ENCODE peak calls at places on chromosome 9, in ten cellular contexts. C is right lobe of liver, N is gastrocnemius medialis, Q is left ventricle myocardium inferior, A is DND-41, F is dorsolateral prefrontal cortex, T is A549, P is mesendoderm, V is spleen, J is body of pancreas. E is an unnamed sample.

GRCh38 chr9:95459867-95460626 is 56.7 kb downstream of the PTCH1 start:
- DNase-seq in A (no peak), N (no peak), P (no peak), F (no peak), Q (no peak), V (no peak), C (no peak), T (no peak), J (no peak), E (no peak)

GRCh38 chr9:13778486-13779110 is 499.1 kb upstream of the MPDZ start:
- DNase-seq in T (no peak), V (no peak), P (peak), C (no peak), Q (no peak), F (no peak), A (no peak), J (no peak), N (no peak), E (no peak)

GRCh38 chr9:72928042-72928507 is 24.8 kb downstream of the ALDH1A1 start:
- DNase-seq in T (no peak), V (no peak), F (no peak), J (no peak), A (no peak), Q (no peak), N (no peak), P (no peak), C (no peak), E (no peak)

GRCh38 chr9:109856785-109857184 is 76.8 kb downstream of the PALM2AKAP2 start:
- DNase-seq in V (no peak), A (no peak), T (no peak), C (no peak), J (peak), N (peak), P (peak), F (peak), Q (peak), E (no peak)

GRCh38 chr9:127519301-127520166 is 68.2 kb downstream of the LRSAM1 start:
- DNase-seq in Q (no peak), T (no peak), N (no peak), F (no peak), P (peak), A (no peak), C (no peak), V (no peak), J (peak), E (no peak)

GRCh38 chr9:69400470-69400869 is 75.5 kb downstream of the ENTREP1 start:
- DNase-seq in V (no peak), A (no peak), Q (no peak), F (no peak), N (no peak), T (no peak), J (no peak), C (no peak), P (no peak), E (peak)

GRCh38 chr9:77848897-77849296 is 182.7 kb downstream of the GNAQ start:
- DNase-seq in T (peak), A (no peak), C (no peak), F (peak), V (no peak), P (peak), Q (peak), N (peak), J (peak), E (no peak)

GRCh38 chr9:94915476-94916450 is 189.3 kb downstream of the AOPEP start:
- DNase-seq in F (no peak), J (no peak), T (no peak), A (no peak), V (no peak), Q (no peak), N (no peak), P (no peak), C (no peak), E (no peak)

GRCh38 chr9:22395585-22396205 is 50.9 kb upstream of the DMRTA1 start:
- DNase-seq in P (no peak), C (no peak), A (no peak), F (no peak), T (peak), V (no peak), J (no peak), Q (no peak), N (no peak), E (no peak)

GRCh38 chr9:70413427-70413797 is 1.0 kb downstream of the KLF9 start:
- DNase-seq in C (no peak), A (no peak), J (no peak), Q (peak), N (no peak), F (no peak), T (no peak), V (no peak), P (peak), E (no peak)

GRCh38 chr9:38621434-38622082 is 1.2 kb upstream of the ANKRD18A start:
- DNase-seq in P (peak), V (peak), A (no peak), Q (no peak), T (no peak), N (no peak), J (peak), C (peak), F (no peak), E (peak)

GRCh38 chr9:33447404-33448158 is at the start of gene AQP3:
- DNase-seq in F (peak), Q (peak), A (peak), T (peak), V (peak), N (peak), P (peak), J (peak), C (peak), E (peak)

GRCh38 chr9:10999646-11000045 is 386.8 kb upstream of the PTPRD start:
- DNase-seq in P (peak), A (no peak), Q (no peak), J (no peak), F (no peak), T (no peak), V (no peak), N (no peak), C (no peak), E (no peak)

GRCh38 chr9:17191095-17191494 is 56.3 kb downstream of the CNTLN start:
- DNase-seq in V (no peak), T (no peak), Q (no peak), P (no peak), J (no peak), C (no peak), F (no peak), N (no peak), A (no peak), E (no peak)

GRCh38 chr9:3768286-3768685 is 242.5 kb upstream of the RFX3 start:
- DNase-seq in A (no peak), N (no peak), T (no peak), P (no peak), C (no peak), F (no peak), J (no peak), Q (no peak), V (no peak), E (no peak)

GRCh38 chr9:134056483-134057310 is 11.1 kb downstream of the BRD3 start:
- DNase-seq in J (no peak), F (peak), T (no peak), A (no peak), V (no peak), N (no peak), C (peak), P (no peak), Q (peak), E (no peak)

GRCh38 chr9:113468716-113469448 is 5.4 kb downstream of the RGS3 start:
- DNase-seq in N (no peak), Q (peak), J (peak), F (peak), V (no peak), T (no peak), A (no peak), P (no peak), C (no peak), E (no peak)

GRCh38 chr9:131755541-131756198 is 15.8 kb upstream of the RAPGEF1 start:
- DNase-seq in V (peak), T (peak), P (peak), A (peak), C (peak), F (peak), Q (peak), J (peak), N (peak), E (peak)

GRCh38 chr9:111728617-111729366 is 65.9 kb downstream of the SHOC1 start:
- DNase-seq in F (no peak), P (no peak), V (no peak), T (peak), N (no peak), A (no peak), C (no peak), Q (no peak), J (no peak), E (peak)

GRCh38 chr9:127283917-127284316 is 19.3 kb downstream of the GARNL3 start:
- DNase-seq in J (peak), C (no peak), Q (no peak), N (peak), T (peak), A (peak), P (peak), F (peak), V (no peak), E (peak)

GRCh38 chr9:115327441-115328122 is 209.6 kb upstream of the TNC start:
- DNase-seq in A (no peak), J (no peak), V (no peak), Q (no peak), T (no peak), P (no peak), N (no peak), F (no peak), C (no peak), E (no peak)

DNA sequence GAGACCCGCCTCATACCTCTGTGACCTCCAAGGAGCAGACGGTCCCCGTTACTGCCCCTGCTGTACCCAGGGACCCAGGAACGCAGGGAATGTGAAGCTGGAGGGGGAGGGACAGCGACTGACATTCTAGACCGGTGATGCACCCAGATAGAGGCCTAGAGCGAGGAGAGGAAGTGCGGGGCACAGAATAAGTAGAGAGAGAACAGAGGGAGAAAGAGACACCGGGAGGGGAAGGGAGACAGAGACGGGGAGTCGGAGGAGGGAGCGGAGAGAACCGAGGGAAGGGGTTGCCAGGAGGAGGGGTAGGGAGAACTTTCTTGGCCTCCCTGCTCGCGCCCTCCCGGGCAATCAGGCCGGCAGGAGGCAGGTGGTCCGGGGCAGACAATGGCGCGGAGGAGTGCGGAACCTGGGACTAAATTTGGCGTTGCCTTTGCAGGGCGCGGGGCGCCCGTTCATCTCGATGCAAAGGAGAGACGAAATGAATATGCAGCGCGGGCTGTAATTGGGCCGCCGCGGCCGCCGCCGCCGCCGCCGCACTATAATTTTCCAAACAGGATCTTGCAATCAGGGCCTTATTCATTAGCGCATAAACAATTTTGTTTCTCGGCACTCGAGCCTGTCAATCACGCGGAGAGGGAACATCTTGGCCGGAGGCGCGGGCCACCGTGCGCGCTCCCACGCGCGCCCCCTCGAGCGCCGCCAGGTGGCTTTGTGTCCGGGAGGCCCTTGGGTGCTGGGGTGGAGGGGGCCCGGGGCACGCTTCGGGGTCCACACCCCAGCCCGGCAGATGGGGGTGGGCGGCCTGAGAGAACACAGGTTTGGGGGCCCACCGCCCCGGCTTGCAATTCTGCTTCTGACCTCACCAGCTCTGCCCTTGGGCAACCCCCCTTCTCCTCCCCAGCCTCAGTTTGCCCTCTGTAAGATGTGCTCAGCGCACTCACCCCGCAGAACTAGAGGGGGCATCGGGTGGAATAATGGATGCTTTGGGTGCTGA is 32.9 kb downstream of the NDUFA8 start:
- DNase-seq in Q (no peak), A (no peak), T (no peak), N (no peak), F (peak), C (no peak), J (no peak), P (peak), V (no peak), E (no peak)
- H3K4me3 ChIP-seq in Q (peak), A (no peak), T (no peak), N (peak), F (peak), C (no peak), J (no peak), P (peak), V (peak), E (peak)

DNA sequence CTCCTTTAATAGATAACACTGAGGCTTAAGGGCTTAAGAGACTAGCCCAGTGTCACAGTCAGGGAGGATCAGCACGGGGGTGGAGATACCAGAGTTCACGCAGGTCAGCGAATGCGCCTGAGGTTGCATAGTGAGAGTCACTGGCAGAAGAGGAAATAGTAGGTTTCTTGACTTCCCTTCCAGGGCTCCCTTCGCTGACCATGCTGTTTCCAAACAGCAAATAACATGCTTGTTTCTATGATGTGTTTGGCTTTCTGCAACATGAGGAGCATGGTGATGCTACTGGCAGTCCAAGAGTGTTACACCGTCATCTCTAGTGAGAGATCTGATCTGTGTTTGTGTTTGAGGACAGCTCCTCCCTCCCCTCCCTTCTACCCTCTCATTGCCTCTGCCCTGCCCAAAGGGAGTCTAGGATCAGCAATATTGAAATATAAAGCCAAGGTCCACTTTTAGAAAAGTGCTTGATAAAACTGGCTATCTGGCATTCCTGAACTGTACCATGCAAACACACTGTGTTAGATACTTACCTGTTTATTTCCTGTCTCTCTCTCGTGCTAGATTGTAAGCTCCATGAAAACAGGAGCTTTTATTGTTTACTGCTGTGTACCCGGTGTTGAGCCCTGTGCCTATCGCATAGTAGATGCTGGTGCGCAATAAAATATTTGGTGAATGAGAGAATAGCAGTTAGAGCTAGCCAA is 12.3 kb downstream of the TLE4 start:
- DNase-seq in P (peak), V (peak), C (peak), A (no peak), N (peak), F (no peak), Q (peak), J (peak), T (no peak), E (peak)
- H3K27ac ChIP-seq in P (no peak), V (peak), C (no peak), A (no peak), N (peak), F (no peak), Q (peak), J (no peak), T (no peak), E (no peak)

GRCh38 chr9:91682806-91683205 is 259.2 kb upstream of the NFIL3 start:
- DNase-seq in F (no peak), C (no peak), T (no peak), J (no peak), N (no peak), V (no peak), P (no peak), A (no peak), Q (no peak), E (no peak)

GRCh38 chr9:91680129-91680528 is 256.5 kb upstream of the NFIL3 start:
- DNase-seq in Q (no peak), P (no peak), F (no peak), J (no peak), T (no peak), C (no peak), A (no peak), V (no peak), N (no peak), E (no peak)

GRCh38 chr9:91680998-91681397 is 257.4 kb upstream of the NFIL3 start:
- DNase-seq in N (no peak), T (no peak), C (no peak), P (no peak), J (no peak), A (no peak), F (no peak), Q (no peak), V (no peak), E (no peak)

GRCh38 chr9:91678807-91679206 is 255.2 kb upstream of the NFIL3 start:
- DNase-seq in T (no peak), C (no peak), J (no peak), V (no peak), N (no peak), A (no peak), F (no peak), P (peak), Q (no peak), E (no peak)

DNA sequence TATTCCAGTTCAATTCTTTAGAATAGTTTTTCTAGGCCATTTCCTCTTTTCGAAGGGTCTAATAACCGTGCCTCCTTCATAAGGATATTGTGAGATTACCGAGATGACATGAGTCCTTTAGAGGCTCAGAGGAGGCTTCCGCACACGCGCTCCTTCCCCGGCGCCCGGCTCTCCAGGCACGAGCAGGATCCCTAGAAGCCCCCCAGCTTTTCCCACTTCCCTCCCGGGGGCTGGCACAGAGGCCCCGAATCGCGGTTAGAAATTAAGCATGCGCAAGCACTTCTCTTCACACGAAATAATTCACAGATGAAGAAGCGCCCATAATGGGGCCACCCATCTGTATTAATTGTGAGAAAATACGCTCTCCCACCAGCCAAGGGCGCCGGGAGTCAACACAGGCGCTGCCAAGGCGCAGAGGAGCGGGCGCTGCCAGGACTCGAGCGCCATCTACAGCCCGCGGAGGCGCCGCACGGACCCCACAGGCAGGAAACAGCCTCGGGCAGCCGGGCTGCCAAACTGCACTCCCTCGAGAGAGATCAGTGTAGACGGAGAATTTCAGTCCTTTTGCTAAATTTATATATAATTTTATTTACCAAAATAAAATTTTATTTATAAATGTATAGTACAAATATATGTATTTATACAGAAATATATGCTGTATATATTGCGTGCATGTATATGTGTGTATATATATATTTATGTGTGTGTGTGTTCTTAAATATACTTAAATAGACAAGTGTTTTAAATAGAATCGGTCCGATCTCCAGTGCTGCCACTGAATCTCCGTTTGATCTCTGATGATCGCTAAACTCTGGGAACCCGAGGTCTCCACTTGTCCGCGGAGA is 258.1 kb upstream of the NFIL3 start:
- DNase-seq in V (peak), A (peak), Q (peak), F (peak), N (peak), T (peak), J (peak), C (peak), P (peak), E (peak)
- H3K4me3 ChIP-seq in V (no peak), A (no peak), Q (peak), F (peak), N (no peak), T (no peak), J (no peak), C (no peak), P (no peak), E (no peak)

GRCh38 chr9:211036-211435 is 3.6 kb upstream of the DOCK8 start:
- DNase-seq in T (no peak), N (no peak), F (no peak), V (no peak), Q (no peak), A (no peak), C (no peak), P (no peak), J (no peak), E (no peak)
- H3K27ac ChIP-seq in T (no peak), N (peak), F (no peak), V (peak), Q (peak), A (no peak), C (no peak), P (no peak), J (peak), E (no peak)

GRCh38 chr9:86722706-86723075 is 224.6 kb downstream of the GAS1 start:
- DNase-seq in T (no peak), J (no peak), V (no peak), P (no peak), N (no peak), Q (no peak), F (no peak), C (no peak), A (no peak), E (no peak)
- H3K4me3 ChIP-seq in T (no peak), J (no peak), V (no peak), P (no peak), N (no peak), Q (no peak), F (no peak), C (no peak), A (no peak), E (no peak)

DNA sequence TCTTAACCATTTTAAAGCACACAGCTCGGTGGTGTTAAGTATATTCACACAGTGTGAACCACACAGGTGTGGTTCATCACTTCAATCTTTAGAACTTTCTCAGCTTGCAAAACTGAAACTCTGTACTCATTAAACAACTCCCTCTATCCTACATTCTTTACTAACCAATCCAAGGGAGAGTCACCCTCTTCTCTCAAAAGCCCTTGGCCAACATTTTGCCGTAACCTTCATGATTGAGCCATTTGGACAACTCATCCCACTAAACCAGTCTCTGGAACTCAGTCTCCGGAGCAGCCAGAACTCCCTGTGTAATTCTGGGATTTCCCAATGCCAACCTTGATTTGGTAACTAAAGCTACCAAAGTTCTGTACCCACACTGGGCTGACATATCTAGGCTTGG is 84.7 kb downstream of the TTC39B start:
- DNase-seq in J (no peak), C (no peak), F (no peak), T (no peak), P (no peak), N (no peak), V (no peak), A (no peak), Q (no peak), E (no peak)
- H3K27ac ChIP-seq in J (no peak), C (no peak), F (no peak), T (no peak), P (no peak), N (no peak), V (no peak), A (no peak), Q (no peak), E (no peak)

E was measured in small intestine.